ENCODE peak calls at places on chromosomes 7 and 10, in eight cellular contexts. M, X, D, S, K, E, O and R are unnamed samples.

GRCh38 chr7:18241543-18242231 is 214.0 kb upstream of the PRPS1L1 start:
- DNase-seq in M (no peak), X (no peak), D (no peak), S (no peak), K (no peak), E (no peak), O (no peak), R (no peak)

GRCh38 chr10:102408081-102408727 is 10.4 kb downstream of the PSD start:
- DNase-seq in M (peak; percentile 55), X (peak; percentile 98), D (no peak), S (no peak), K (no peak), E (peak; percentile 47), O (no peak), R (no peak)

GRCh38 chr10:100509241-100509640 is 10.4 kb downstream of the SEC31B start:
- DNase-seq in M (no peak), X (no peak), D (no peak), S (no peak), K (no peak), E (no peak), O (no peak), R (no peak)

GRCh38 chr10:133131053-133131452 is 29.0 kb upstream of the KNDC1 start:
- DNase-seq in M (peak; percentile 23), X (peak; percentile 57), D (no peak), S (no peak), K (no peak), E (no peak), O (no peak), R (peak; percentile 14)

GRCh38 chr7:102933763-102934162 is 21.0 kb downstream of the LRRC17 start:
- DNase-seq in M (peak; percentile 92), X (peak; percentile 88), D (no peak), S (no peak), K (no peak), E (peak; percentile 27), O (peak; percentile 60), R (no peak)

GRCh38 chr10:73296946-73297345 is 44.5 kb upstream of the MRPS16 start:
- DNase-seq in M (no peak), X (no peak), D (no peak), S (no peak), K (no peak), E (no peak), O (no peak), R (no peak)

GRCh38 chr7:68613405-68613804 is 984.9 kb upstream of the AUTS2 start:
- DNase-seq in M (no peak), X (no peak), D (no peak), S (no peak), K (no peak), E (no peak), O (no peak), R (no peak)

GRCh38 chr7:39958038-39958437 is 8.0 kb downstream of the CDK13 start:
- DNase-seq in M (no peak), X (no peak), D (no peak), S (no peak), K (no peak), E (no peak), O (no peak), R (no peak)

GRCh38 chr7:30584415-30584814 is 10.3 kb upstream of the GARS1 start:
- DNase-seq in M (no peak), X (no peak), D (no peak), S (no peak), K (no peak), E (no peak), O (no peak), R (no peak)

GRCh38 chr7:94578615-94579014 is 69.0 kb downstream of the CASD1 start:
- DNase-seq in M (no peak), X (no peak), D (no peak), S (no peak), K (no peak), E (no peak), O (no peak), R (no peak)

GRCh38 chr7:78620931-78621330 is 822.4 kb downstream of the PHTF2 start:
- DNase-seq in M (no peak), X (no peak), D (no peak), S (peak; percentile 2), K (no peak), E (no peak), O (no peak), R (no peak)

GRCh38 chr10:125340871-125341270 is 180.5 kb upstream of the CTBP2 start:
- DNase-seq in M (no peak), X (no peak), D (no peak), S (no peak), K (no peak), E (no peak), O (no peak), R (no peak)

GRCh38 chr7:26658080-26658697 is 206.2 kb downstream of the SKAP2 start:
- DNase-seq in M (no peak), X (no peak), D (no peak), S (no peak), K (no peak), E (no peak), O (no peak), R (no peak)

GRCh38 chr7:104453190-104453589 is 124.8 kb downstream of the LHFPL3 start:
- DNase-seq in M (no peak), X (no peak), D (no peak), S (no peak), K (no peak), E (no peak), O (no peak), R (no peak)

GRCh38 chr7:104445393-104445792 is 117.0 kb downstream of the LHFPL3 start:
- DNase-seq in M (no peak), X (no peak), D (no peak), S (no peak), K (no peak), E (no peak), O (no peak), R (no peak)

DNA sequence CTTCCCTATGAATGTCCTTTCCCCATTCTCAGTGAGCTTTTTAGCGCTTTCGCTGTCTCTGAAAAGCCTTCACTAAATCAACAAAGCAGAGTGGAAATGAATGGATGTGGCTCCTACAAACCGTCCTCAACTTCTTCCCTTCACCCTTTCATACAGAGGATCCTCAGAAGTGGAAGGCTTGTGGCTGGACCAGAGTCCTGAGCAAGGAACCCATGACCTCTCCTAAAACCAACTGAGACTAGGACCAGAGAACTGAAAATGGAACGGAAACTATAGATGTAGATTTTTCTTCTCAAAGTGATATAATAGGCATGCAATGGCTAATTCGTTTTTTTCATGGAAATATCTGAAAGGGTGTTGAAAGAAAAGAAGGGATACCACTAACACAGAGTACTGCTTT is 122.5 kb downstream of the LHFPL3 start:
- DNase-seq in M (no peak), X (no peak), D (no peak), S (no peak), K (no peak), E (no peak), O (no peak), R (no peak)
- TF ChIP-seq EP300 in M (no peak), X (no peak), D (no peak), S (no peak), K (no peak), E (no peak), O (no peak), R (no peak)

DNA sequence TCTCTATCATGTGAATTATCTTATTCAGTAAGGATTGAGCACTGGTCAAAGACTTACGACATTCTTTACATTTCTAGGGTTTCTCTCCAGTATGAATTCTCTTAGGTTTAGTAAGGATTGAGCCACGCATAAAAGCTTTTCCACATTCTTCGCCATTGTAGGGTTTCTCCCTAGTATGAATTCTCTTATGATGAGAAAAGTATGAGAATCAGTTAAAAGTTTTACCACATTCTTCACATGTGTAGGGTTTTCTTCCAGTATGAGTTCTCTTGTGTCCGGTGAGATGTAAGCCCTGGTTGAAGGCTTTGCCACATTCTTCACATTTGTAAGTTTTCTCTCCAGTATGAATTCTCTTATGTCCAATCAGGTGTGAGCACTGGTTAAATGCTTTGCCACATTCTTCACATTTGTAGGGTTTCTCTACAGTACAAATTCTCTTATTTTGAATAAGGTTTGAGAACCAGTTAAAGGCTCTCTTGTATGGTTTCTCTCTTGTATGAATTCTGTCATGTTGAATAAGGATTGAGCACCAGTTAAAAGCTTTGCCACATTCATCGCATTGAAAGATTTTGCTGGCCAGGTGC is 445.9 kb downstream of the ZNF479 start:
- DNase-seq in M (no peak), X (no peak), D (no peak), S (no peak), K (no peak), E (no peak), O (no peak), R (no peak)
- H3K27ac ChIP-seq in M (no peak overlapping the region), X (no peak overlapping the region), D (no peak overlapping the region), S (no peak overlapping the region), K (no peak overlapping the region), E (no peak overlapping the region), O (no peak overlapping the region), R (no peak overlapping the region)

GRCh38 chr7:20016669-20017068 is 200.5 kb downstream of the MACC1 start:
- DNase-seq in M (no peak), X (no peak), D (no peak), S (no peak), K (no peak), E (no peak), O (no peak), R (no peak)

GRCh38 chr7:20019757-20020432 is 197.3 kb downstream of the MACC1 start:
- DNase-seq in M (no peak), X (no peak), D (no peak), S (no peak), K (no peak), E (no peak), O (no peak), R (no peak)

GRCh38 chr7:20026762-20027161 is 190.4 kb downstream of the MACC1 start:
- DNase-seq in M (no peak), X (no peak), D (no peak), S (no peak), K (no peak), E (no peak), O (no peak), R (no peak)

GRCh38 chr7:20021834-20022233 is 195.3 kb downstream of the MACC1 start:
- DNase-seq in M (no peak), X (no peak), D (no peak), S (no peak), K (no peak), E (no peak), O (no peak), R (no peak)
- TF ChIP-seq EP300 in M (no peak), X (no peak), D (no peak), S (no peak), K (no peak), E (no peak), O (no peak), R (no peak)

DNA sequence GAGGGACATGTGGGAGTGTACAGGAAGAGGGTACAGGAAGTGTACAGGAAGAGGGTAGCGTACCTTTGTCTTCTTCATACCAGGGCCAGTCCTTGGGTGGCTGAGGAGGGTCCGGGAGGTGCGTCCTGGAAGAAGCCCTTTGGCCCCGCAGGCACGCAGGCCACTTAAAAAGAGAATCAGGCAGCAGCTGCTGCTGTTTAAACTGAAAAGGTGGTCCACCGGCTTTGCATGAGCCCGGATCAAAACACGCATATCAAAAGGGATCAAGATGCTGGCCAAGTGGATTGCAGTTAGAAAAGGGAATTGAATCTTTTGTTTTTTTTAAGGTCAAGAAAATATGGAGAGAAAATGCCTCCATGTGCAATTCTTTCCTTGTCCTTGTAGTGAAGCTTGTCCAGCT is 142.7 kb downstream of the GLCCI1 start:
- DNase-seq in M (no peak), X (no peak), D (no peak), S (no peak), K (no peak), E (no peak), O (no peak), R (no peak)
- H3K27ac ChIP-seq in M (no peak overlapping the region), X (no peak overlapping the region), D (no peak overlapping the region), S (no peak overlapping the region), K (no peak overlapping the region), E (no peak overlapping the region), O (no peak overlapping the region), R (no peak overlapping the region)